ENCODE peak calls at places on chromosomes 1 and 21, in four cellular contexts. M is bronchial epithelial cell, T is colonic mucosa, A is brain microvascular endothelial cell. E is an unnamed sample.

GRCh38 chr1:2206813-2207488 is 12.4 kb upstream of the FAAP20 start:
- DNase-seq in M (no peak), T (peak; percentile 35), A (no peak), E (no peak)

GRCh38 chr1:19009882-19010321 is 53.4 kb upstream of the IFFO2 start:
- DNase-seq in M (peak; percentile 86), T (no peak), A (peak; percentile 82), E (peak; percentile 70)

GRCh38 chr1:8062861-8063260 is 36.8 kb upstream of the ERRFI1 start:
- DNase-seq in M (no peak), T (no peak), A (no peak), E (no peak)

GRCh38 chr1:222266223-222267215 is 281.4 kb downstream of the HHIPL2 start:
- DNase-seq in M (peak; percentile 8), T (no peak), A (no peak), E (no peak)

GRCh38 chr1:93581917-93582850 is 99.5 kb downstream of the BCAR3 start:
- DNase-seq in M (no peak), T (peak; percentile 77), A (no peak), E (no peak)

GRCh38 chr1:226064816-226065248 is 2.3 kb downstream of the H3-3A start:
- DNase-seq in M (peak; percentile 73), T (peak; percentile 66), A (peak; percentile 61), E (no peak)

GRCh38 chr1:230754831-230755230 is 7.6 kb downstream of the CAPN9 start:
- DNase-seq in M (no peak), T (peak; percentile 40), A (peak; percentile 9), E (no peak)

GRCh38 chr1:117017648-117018047 is 16.1 kb downstream of the CD101 start:
- DNase-seq in M (no peak), T (no peak), A (no peak), E (no peak)

GRCh38 chr21:44653123-44653522 is 1.3 kb downstream of the KRTAP12-4 start:
- DNase-seq in M (no peak), T (no peak), A (no peak), E (no peak)

GRCh38 chr1:24822887-24823286 is 77.6 kb downstream of the CLIC4 start:
- DNase-seq in M (no peak), T (no peak), A (no peak), E (no peak)

GRCh38 chr1:54302951-54303843 is 103.0 kb downstream of the SSBP3 start:
- DNase-seq in M (no peak), T (no peak), A (peak; percentile 2), E (no peak)

GRCh38 chr21:44845418-44846200 is 27.7 kb upstream of the SUMO3 start:
- DNase-seq in M (no peak), T (peak; percentile 76), A (no peak), E (no peak)

GRCh38 chr1:231028676-231029075 is 11.4 kb downstream of the FAM89A start:
- DNase-seq in M (no peak), T (no peak), A (no peak), E (no peak)

GRCh38 chr1:117127840-117128239 is 6.3 kb upstream of the TRIM45 start:
- DNase-seq in M (peak; percentile 65), T (no peak), A (no peak), E (no peak)

GRCh38 chr1:1946540-1946939 is 27.5 kb upstream of the TMEM52 start:
- DNase-seq in M (no peak), T (no peak), A (peak; percentile 6), E (no peak)

GRCh38 chr1:40435876-40436275 is 14.4 kb upstream of the ZFP69B start:
- DNase-seq in M (peak; percentile 3), T (no peak), A (no peak), E (no peak)

GRCh38 chr21:33901421-33902288 is 13.9 kb downstream of the ATP5PO start:
- DNase-seq in M (peak; percentile 34), T (no peak), A (peak; percentile 65), E (no peak)

GRCh38 chr1:26580116-26580515 is 50.6 kb downstream of the RPS6KA1 start:
- DNase-seq in M (no peak), T (no peak), A (no peak), E (no peak)

GRCh38 chr1:30130106-30130505 is 593.3 kb downstream of the MATN1 start:
- DNase-seq in M (no peak), T (no peak), A (no peak), E (no peak)

GRCh38 chr1:205225901-205226765 is 1.6 kb upstream of the TMCC2 start:
- DNase-seq in M (peak; percentile 74), T (no peak), A (no peak), E (no peak)

GRCh38 chr1:16244650-16245285 is 7.8 kb upstream of the CPLANE2 start:
- DNase-seq in M (no peak), T (no peak), A (no peak), E (no peak)

GRCh38 chr1:110355321-110355720 is 16.1 kb downstream of the RBM15 start:
- DNase-seq in M (no peak), T (no peak), A (no peak), E (no peak)

GRCh38 chr1:2204384-2205190 is 10.0 kb upstream of the FAAP20 start:
- DNase-seq in M (peak; percentile 9), T (peak; percentile 85), A (no peak), E (no peak)

GRCh38 chr1:239814306-239814881 is 277.3 kb upstream of the FMN2 start:
- DNase-seq in M (peak; percentile 91), T (no peak), A (peak; percentile 52), E (peak; percentile 33)

GRCh38 chr1:234771642-234772344 is 161.8 kb upstream of the IRF2BP2 start:
- DNase-seq in M (no peak), T (no peak), A (no peak), E (no peak)

GRCh38 chr1:208917281-208917680 is 666.2 kb upstream of the CAMK1G start:
- DNase-seq in M (peak; percentile 64), T (no peak), A (no peak), E (no peak)

GRCh38 chr21:29376556-29376955 is 77.8 kb downstream of the BACH1 start:
- DNase-seq in M (peak; percentile 17), T (peak; percentile 52), A (peak; percentile 15), E (no peak)

GRCh38 chr21:45367402-45368351 is 37.3 kb upstream of the COL18A1 start:
- DNase-seq in M (no peak), T (no peak), A (no peak), E (no peak)

GRCh38 chr1:232793944-232794343 is 11.3 kb upstream of the MAP10 start:
- DNase-seq in M (peak; percentile 63), T (peak; percentile 37), A (peak; percentile 65), E (peak; percentile 39)

GRCh38 chr1:217718873-217719272 is 87.7 kb downstream of the SPATA17 start:
- DNase-seq in M (no peak), T (no peak), A (peak; percentile 1), E (peak; percentile 9)

GRCh38 chr1:151776665-151777062 is 13.4 kb upstream of the MRPL9 start:
- DNase-seq in M (no peak), T (no peak), A (no peak), E (no peak)

GRCh38 chr1:225494789-225495359 is 67.0 kb upstream of the LBR start:
- DNase-seq in M (no peak), T (no peak), A (no peak), E (no peak)

GRCh38 chr21:15444118-15444960 is 285.4 kb upstream of the USP25 start:
- DNase-seq in M (no peak), T (no peak), A (no peak), E (no peak)

GRCh38 chr1:29960906-29961675 is 724.8 kb downstream of the PTPRU start:
- DNase-seq in M (no peak), T (no peak), A (no peak), E (no peak)

GRCh38 chr1:157993179-157994080 is at the start of gene KIRREL1:
- DNase-seq in M (no peak), T (peak; percentile 48), A (peak; percentile 56), E (no peak)

GRCh38 chr1:97743129-97743528 is 177.7 kb downstream of the DPYD start:
- DNase-seq in M (peak; percentile 40), T (no peak), A (no peak), E (no peak)

GRCh38 chr1:33255347-33256311 is 663 bp upstream of the ZNF362 start:
- DNase-seq in M (peak; percentile 62), T (peak; percentile 90), A (peak; percentile 14), E (no peak)

GRCh38 chr1:60133848-60134247 is 60.3 kb upstream of the C1orf87 start:
- DNase-seq in M (no peak), T (no peak), A (peak; percentile 59), E (peak; percentile 52)

GRCh38 chr1:243944429-243945160 is 94.6 kb upstream of the AKT3 start:
- DNase-seq in M (peak; percentile 96), T (no peak), A (peak; percentile 22), E (no peak)

DNA sequence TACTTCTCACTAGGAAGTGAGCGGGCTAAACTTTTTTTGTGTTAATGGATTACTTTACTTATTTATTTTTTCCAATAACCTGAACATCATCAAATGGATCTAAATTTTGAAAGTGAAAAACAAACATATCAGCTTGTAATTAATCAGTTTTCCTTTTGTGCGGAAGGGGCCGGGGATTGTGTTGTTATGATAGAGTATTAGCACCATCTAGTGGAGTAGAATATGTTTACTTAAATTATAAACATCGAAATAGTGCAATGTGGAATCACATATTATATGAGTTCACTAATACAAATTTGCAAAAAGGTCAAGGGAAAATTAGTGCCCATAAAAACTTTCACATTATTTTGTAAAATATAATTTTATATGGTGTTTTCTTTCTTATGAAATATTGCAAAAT is 9.1 kb downstream of the CFH start:
- DNase-seq in M (peak; percentile 50), T (no peak), A (no peak), E (no peak)
- TF ChIP-seq CTCF in M (no peak), T (peak; percentile 26), A (peak; percentile 18), E (peak; percentile 27)

DNA sequence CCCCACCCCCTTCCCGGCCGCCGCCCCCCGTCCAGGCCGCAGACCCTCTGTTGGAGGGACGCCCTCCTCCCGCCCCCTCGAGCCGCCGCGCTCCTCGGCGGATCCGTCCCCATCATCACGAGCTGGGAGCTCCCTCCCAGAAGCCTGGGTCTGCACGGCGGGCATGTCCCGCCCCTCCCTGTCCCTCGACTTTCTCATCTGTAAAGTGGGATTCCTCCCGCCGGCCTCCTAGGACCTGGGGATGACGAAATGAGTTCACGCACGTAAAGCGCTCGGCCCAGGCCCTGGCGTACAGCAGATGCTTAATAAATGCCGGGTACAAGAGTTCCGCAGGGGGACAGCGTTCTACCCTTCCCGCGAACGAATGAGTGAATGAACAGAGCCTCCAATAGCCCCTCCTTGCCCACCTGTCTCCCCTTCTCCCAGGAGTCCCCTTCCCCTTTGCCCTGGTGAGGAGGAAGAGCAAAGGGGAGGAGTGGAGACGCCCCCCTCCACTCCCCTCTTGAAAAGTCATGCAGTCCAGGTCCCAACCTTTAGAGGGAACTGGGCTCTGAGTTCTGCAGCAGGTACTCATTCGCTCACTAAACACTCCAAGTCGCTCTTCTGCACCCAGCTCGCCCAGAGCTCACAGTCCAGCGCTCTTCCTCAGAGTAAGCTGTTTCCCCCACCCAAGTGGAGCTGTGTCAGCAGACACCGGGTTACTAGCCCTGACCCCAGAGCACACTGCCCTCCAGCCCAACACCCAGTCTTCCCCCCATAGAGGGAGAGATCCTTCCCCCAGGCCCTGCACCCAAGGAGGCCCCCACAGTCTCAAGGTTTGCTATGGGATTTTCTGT is 16.8 kb downstream of the RAP1GAP start:
- DNase-seq in M (no peak), T (no peak), A (no peak), E (no peak)
- H3K4me3 ChIP-seq in M (no peak overlapping the region), T (no peak overlapping the region), A (no peak overlapping the region), E (peak overlapping the region; percentile 5)

DNA sequence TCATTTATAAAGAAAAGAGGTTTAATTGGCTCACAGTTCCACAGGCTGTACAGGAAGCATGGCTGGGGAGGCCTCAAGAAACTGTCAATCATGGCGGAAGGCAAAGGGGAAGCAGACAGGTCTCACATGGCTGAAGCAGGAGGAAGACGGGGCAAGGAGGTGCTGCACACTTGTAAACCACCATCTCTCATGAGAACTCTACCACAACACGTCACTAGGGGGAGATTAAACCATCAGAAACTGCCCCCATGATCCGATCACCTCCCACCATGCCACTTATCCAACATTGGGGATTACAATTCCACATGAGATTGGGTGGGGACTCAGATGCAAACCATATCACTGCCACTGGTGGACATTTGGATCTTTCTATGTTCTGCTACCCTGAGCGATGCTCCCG is 351.4 kb downstream of the NPHP4 start:
- DNase-seq in M (peak; percentile 22), T (no peak), A (no peak), E (no peak)
- TF ChIP-seq CTCF in M (peak; percentile 39), T (no peak), A (no peak), E (no peak)

GRCh38 chr1:51445346-51446090 is 73.5 kb downstream of the EPS15 start:
- DNase-seq in M (no peak), T (no peak), A (no peak), E (peak; percentile 29)
- H3K4me3 ChIP-seq in M (no peak overlapping the region), T (no peak overlapping the region), A (no peak overlapping the region), E (no peak overlapping the region)

E was measured in BJ.